ENCODE peak calls at places on chromosome 17, in seven cellular contexts. One of them, this sample, is unnamed.

GRCh38 chr17:7782237-7782636 is 51.8 kb upstream of the KDM6B start:
- DNase-seq in CD8-positive, alpha-beta memory T cell: no peak
- DNase-seq in cardiac muscle cell: peak; percentile 60
- DNase-seq in sigmoid colon: no peak
- DNase-seq in IMR-90: peak; percentile 61
- DNase-seq in Peyer's patch: no peak
- DNase-seq in testis: no peak
- DNase-seq in this sample: no peak

GRCh38 chr17:81231766-81232581 is 6.9 kb downstream of the TEPSIN start:
- DNase-seq in Peyer's patch: no peak
- DNase-seq in cardiac muscle cell: no peak
- DNase-seq in sigmoid colon: no peak
- DNase-seq in testis: no peak
- DNase-seq in IMR-90: no peak
- DNase-seq in CD8-positive, alpha-beta memory T cell: no peak
- DNase-seq in this sample: no peak

GRCh38 chr17:17694229-17695081 is 13.2 kb downstream of the RAI1 start:
- DNase-seq in sigmoid colon: peak; percentile 90
- DNase-seq in cardiac muscle cell: peak; percentile 66
- DNase-seq in IMR-90: peak; percentile 55
- DNase-seq in Peyer's patch: peak; percentile 85
- DNase-seq in testis: peak; percentile 85
- DNase-seq in CD8-positive, alpha-beta memory T cell: peak; percentile 82
- DNase-seq in this sample: peak; percentile 88

GRCh38 chr17:58084317-58084981 is 1.2 kb downstream of the DYNLL2 start:
- DNase-seq in CD8-positive, alpha-beta memory T cell: peak; percentile 67
- DNase-seq in sigmoid colon: peak; percentile 85
- DNase-seq in cardiac muscle cell: peak; percentile 23
- DNase-seq in IMR-90: no peak
- DNase-seq in testis: peak; percentile 65
- DNase-seq in Peyer's patch: peak; percentile 67
- DNase-seq in this sample: peak; percentile 50

GRCh38 chr17:68591583-68591982 is 9.6 kb downstream of the FAM20A start:
- DNase-seq in IMR-90: no peak
- DNase-seq in sigmoid colon: no peak
- DNase-seq in CD8-positive, alpha-beta memory T cell: no peak
- DNase-seq in Peyer's patch: no peak
- DNase-seq in cardiac muscle cell: no peak
- DNase-seq in testis: peak; percentile 73
- DNase-seq in this sample: peak; percentile 67

GRCh38 chr17:76872221-76872873 is 4.1 kb downstream of the MGAT5B start:
- DNase-seq in IMR-90: peak; percentile 96
- DNase-seq in testis: no peak
- DNase-seq in cardiac muscle cell: peak; percentile 93
- DNase-seq in Peyer's patch: no peak
- DNase-seq in CD8-positive, alpha-beta memory T cell: peak; percentile 57
- DNase-seq in sigmoid colon: no peak
- DNase-seq in this sample: no peak

GRCh38 chr17:49836111-49837030 is 11.5 kb downstream of the TAC4 start:
- DNase-seq in testis: no peak
- DNase-seq in IMR-90: peak; percentile 68
- DNase-seq in CD8-positive, alpha-beta memory T cell: no peak
- DNase-seq in Peyer's patch: no peak
- DNase-seq in cardiac muscle cell: peak; percentile 85
- DNase-seq in sigmoid colon: no peak
- DNase-seq in this sample: no peak

GRCh38 chr17:78958556-78959191 is 21.0 kb downstream of the LGALS3BP start:
- DNase-seq in testis: no peak
- DNase-seq in Peyer's patch: peak; percentile 77
- DNase-seq in IMR-90: no peak
- DNase-seq in sigmoid colon: no peak
- DNase-seq in cardiac muscle cell: peak; percentile 27
- DNase-seq in CD8-positive, alpha-beta memory T cell: no peak
- DNase-seq in this sample: no peak

GRCh38 chr17:43940630-43941029 is 1.6 kb downstream of the PPY start:
- DNase-seq in Peyer's patch: no peak
- DNase-seq in CD8-positive, alpha-beta memory T cell: no peak
- DNase-seq in cardiac muscle cell: peak; percentile 46
- DNase-seq in testis: peak; percentile 36
- DNase-seq in sigmoid colon: no peak
- DNase-seq in IMR-90: peak; percentile 35
- DNase-seq in this sample: no peak

GRCh38 chr17:74807925-74808324 is 31.8 kb upstream of the NAT9 start:
- DNase-seq in sigmoid colon: no peak
- DNase-seq in cardiac muscle cell: no peak
- DNase-seq in Peyer's patch: no peak
- DNase-seq in CD8-positive, alpha-beta memory T cell: no peak
- DNase-seq in IMR-90: peak; percentile 4
- DNase-seq in testis: no peak
- DNase-seq in this sample: no peak

GRCh38 chr17:79009397-79010303 is at the start of gene CANT1:
- DNase-seq in cardiac muscle cell: peak; percentile 92
- DNase-seq in Peyer's patch: peak; percentile 92
- DNase-seq in testis: peak; percentile 84
- DNase-seq in CD8-positive, alpha-beta memory T cell: peak; percentile 87
- DNase-seq in IMR-90: peak; percentile 77
- DNase-seq in sigmoid colon: peak; percentile 89
- DNase-seq in this sample: peak; percentile 82

GRCh38 chr17:81403671-81404534 is 8.6 kb downstream of the BAHCC1 start:
- DNase-seq in CD8-positive, alpha-beta memory T cell: no peak
- DNase-seq in IMR-90: no peak
- DNase-seq in testis: no peak
- DNase-seq in sigmoid colon: no peak
- DNase-seq in cardiac muscle cell: no peak
- DNase-seq in Peyer's patch: no peak
- DNase-seq in this sample: no peak

GRCh38 chr17:74114881-74115470 is 88.5 kb upstream of the RPL38 start:
- DNase-seq in cardiac muscle cell: no peak
- DNase-seq in sigmoid colon: no peak
- DNase-seq in Peyer's patch: peak; percentile 22
- DNase-seq in testis: no peak
- DNase-seq in CD8-positive, alpha-beta memory T cell: no peak
- DNase-seq in IMR-90: no peak
- DNase-seq in this sample: no peak

GRCh38 chr17:73598131-73598680 is 46.0 kb downstream of the SDK2 start:
- DNase-seq in sigmoid colon: no peak
- DNase-seq in Peyer's patch: no peak
- DNase-seq in CD8-positive, alpha-beta memory T cell: no peak
- DNase-seq in cardiac muscle cell: no peak
- DNase-seq in testis: no peak
- DNase-seq in IMR-90: no peak
- DNase-seq in this sample: no peak

GRCh38 chr17:72122002-72122310 is 1.1 kb downstream of the SOX9 start:
- DNase-seq in cardiac muscle cell: peak; percentile 63
- DNase-seq in Peyer's patch: no peak
- DNase-seq in testis: no peak
- DNase-seq in sigmoid colon: no peak
- DNase-seq in IMR-90: peak; percentile 58
- DNase-seq in CD8-positive, alpha-beta memory T cell: no peak
- DNase-seq in this sample: no peak

GRCh38 chr17:5179003-5179402 is 12.7 kb downstream of the ZNF594 start:
- DNase-seq in CD8-positive, alpha-beta memory T cell: no peak
- DNase-seq in Peyer's patch: no peak
- DNase-seq in sigmoid colon: no peak
- DNase-seq in testis: no peak
- DNase-seq in IMR-90: no peak
- DNase-seq in cardiac muscle cell: no peak
- DNase-seq in this sample: no peak
- H3K9me3 ChIP-seq in CD8-positive, alpha-beta memory T cell: peaks cover 56% of the 10 kb centered on the region
- H3K9me3 ChIP-seq in Peyer's patch: peaks cover 10% of the 10 kb centered on the region
- H3K9me3 ChIP-seq in sigmoid colon: peaks cover 60% of the 10 kb centered on the region
- H3K9me3 ChIP-seq in testis: peaks cover 3% of the 10 kb centered on the region
- H3K9me3 ChIP-seq in IMR-90: peaks cover 59% of the 10 kb centered on the region
- H3K9me3 ChIP-seq in cardiac muscle cell: peaks cover 13% of the 10 kb centered on the region
- H3K9me3 ChIP-seq in this sample: peaks cover 22% of the 10 kb centered on the region

DNA sequence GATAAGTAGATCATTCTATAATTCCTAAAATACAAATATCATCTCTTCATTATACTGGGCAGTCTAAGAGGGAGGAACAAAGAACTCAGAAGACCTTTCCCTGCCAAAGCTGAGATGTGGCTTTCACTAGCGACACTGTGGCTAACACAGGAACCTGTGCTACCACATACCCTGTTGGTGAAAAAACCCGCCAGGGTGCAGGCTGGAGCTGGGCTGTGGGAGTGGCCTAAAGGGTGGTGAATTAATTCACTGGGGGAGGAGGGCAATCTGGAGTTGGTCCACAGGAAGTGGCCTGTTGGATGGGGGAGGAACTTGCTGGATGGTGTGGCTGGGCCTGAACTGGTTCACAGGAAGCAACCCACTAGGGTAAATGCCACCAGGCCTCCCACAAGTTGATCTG is 7.4 kb downstream of the ZNF594 start:
- DNase-seq in testis: no peak
- DNase-seq in Peyer's patch: no peak
- DNase-seq in CD8-positive, alpha-beta memory T cell: no peak
- DNase-seq in cardiac muscle cell: no peak
- DNase-seq in sigmoid colon: no peak
- DNase-seq in IMR-90: no peak
- DNase-seq in this sample: no peak
- H3K9me3 ChIP-seq in testis: peaks cover 3% of the 10 kb centered on the region
- H3K9me3 ChIP-seq in Peyer's patch: peaks cover 10% of the 10 kb centered on the region
- H3K9me3 ChIP-seq in CD8-positive, alpha-beta memory T cell: peaks cover 69% of the 10 kb centered on the region
- H3K9me3 ChIP-seq in cardiac muscle cell: peaks cover 13% of the 10 kb centered on the region
- H3K9me3 ChIP-seq in sigmoid colon: peaks cover 67% of the 10 kb centered on the region
- H3K9me3 ChIP-seq in IMR-90: peaks cover 75% of the 10 kb centered on the region
- H3K9me3 ChIP-seq in this sample: peaks cover 53% of the 10 kb centered on the region

GRCh38 chr17:26818736-26819135 is 475.2 kb upstream of the WSB1 start:
- DNase-seq in cardiac muscle cell: peak; percentile 6
- DNase-seq in sigmoid colon: no peak
- DNase-seq in IMR-90: peak; percentile 47
- DNase-seq in testis: no peak
- DNase-seq in Peyer's patch: no peak
- DNase-seq in CD8-positive, alpha-beta memory T cell: no peak
- DNase-seq in this sample: no peak
- H3K9me3 ChIP-seq in cardiac muscle cell: peaks cover 8% of the 10 kb centered on the region
- H3K9me3 ChIP-seq in sigmoid colon: peaks cover 5% of the 10 kb centered on the region
- H3K9me3 ChIP-seq in IMR-90: peaks cover 5% of the 10 kb centered on the region
- H3K9me3 ChIP-seq in testis: no peaks in the 10 kb centered on the region
- H3K9me3 ChIP-seq in Peyer's patch: no peaks in the 10 kb centered on the region
- H3K9me3 ChIP-seq in CD8-positive, alpha-beta memory T cell: peaks cover 26% of the 10 kb centered on the region
- H3K9me3 ChIP-seq in this sample: peaks cover 4% of the 10 kb centered on the region

GRCh38 chr17:83071966-83072562 is 7.3 kb upstream of the METRNL start:
- DNase-seq in IMR-90: no peak
- DNase-seq in cardiac muscle cell: no peak
- DNase-seq in sigmoid colon: no peak
- DNase-seq in CD8-positive, alpha-beta memory T cell: no peak
- DNase-seq in testis: no peak
- DNase-seq in Peyer's patch: no peak
- DNase-seq in this sample: no peak
- H3K9me3 ChIP-seq in IMR-90: no peaks in the 10 kb centered on the region
- H3K9me3 ChIP-seq in cardiac muscle cell: no peaks in the 10 kb centered on the region
- H3K9me3 ChIP-seq in sigmoid colon: no peaks in the 10 kb centered on the region
- H3K9me3 ChIP-seq in CD8-positive, alpha-beta memory T cell: no peaks in the 10 kb centered on the region
- H3K9me3 ChIP-seq in testis: no peaks in the 10 kb centered on the region
- H3K9me3 ChIP-seq in Peyer's patch: no peaks in the 10 kb centered on the region
- H3K9me3 ChIP-seq in this sample: no peaks in the 10 kb centered on the region

GRCh38 chr17:80229011-80229410 is 8.8 kb downstream of the SLC26A11 start:
- DNase-seq in Peyer's patch: no peak
- DNase-seq in cardiac muscle cell: no peak
- DNase-seq in sigmoid colon: no peak
- DNase-seq in testis: no peak
- DNase-seq in CD8-positive, alpha-beta memory T cell: no peak
- DNase-seq in IMR-90: no peak
- DNase-seq in this sample: no peak

GRCh38 chr17:80228477-80228876 is 8.2 kb downstream of the SLC26A11 start:
- DNase-seq in testis: no peak
- DNase-seq in cardiac muscle cell: no peak
- DNase-seq in sigmoid colon: no peak
- DNase-seq in Peyer's patch: no peak
- DNase-seq in IMR-90: no peak
- DNase-seq in CD8-positive, alpha-beta memory T cell: no peak
- DNase-seq in this sample: no peak

GRCh38 chr17:80225230-80225629 is 5.0 kb downstream of the SLC26A11 start:
- DNase-seq in CD8-positive, alpha-beta memory T cell: no peak
- DNase-seq in IMR-90: no peak
- DNase-seq in sigmoid colon: no peak
- DNase-seq in Peyer's patch: no peak
- DNase-seq in cardiac muscle cell: no peak
- DNase-seq in testis: no peak
- DNase-seq in this sample: no peak

GRCh38 chr17:80227666-80228065 is 7.4 kb downstream of the SLC26A11 start:
- DNase-seq in IMR-90: no peak
- DNase-seq in Peyer's patch: no peak
- DNase-seq in CD8-positive, alpha-beta memory T cell: no peak
- DNase-seq in cardiac muscle cell: no peak
- DNase-seq in sigmoid colon: no peak
- DNase-seq in testis: no peak
- DNase-seq in this sample: no peak

GRCh38 chr17:80227156-80227555 is 6.9 kb downstream of the SLC26A11 start:
- DNase-seq in IMR-90: no peak
- DNase-seq in Peyer's patch: no peak
- DNase-seq in testis: no peak
- DNase-seq in CD8-positive, alpha-beta memory T cell: no peak
- DNase-seq in cardiac muscle cell: no peak
- DNase-seq in sigmoid colon: no peak
- DNase-seq in this sample: no peak
- H3K9me3 ChIP-seq in IMR-90: peaks cover 1% of the 10 kb centered on the region
- H3K9me3 ChIP-seq in Peyer's patch: no peaks in the 10 kb centered on the region
- H3K9me3 ChIP-seq in testis: no peaks in the 10 kb centered on the region
- H3K9me3 ChIP-seq in CD8-positive, alpha-beta memory T cell: no peaks in the 10 kb centered on the region
- H3K9me3 ChIP-seq in cardiac muscle cell: no peaks in the 10 kb centered on the region
- H3K9me3 ChIP-seq in sigmoid colon: no peaks in the 10 kb centered on the region
- H3K9me3 ChIP-seq in this sample: no peaks in the 10 kb centered on the region

DNA sequence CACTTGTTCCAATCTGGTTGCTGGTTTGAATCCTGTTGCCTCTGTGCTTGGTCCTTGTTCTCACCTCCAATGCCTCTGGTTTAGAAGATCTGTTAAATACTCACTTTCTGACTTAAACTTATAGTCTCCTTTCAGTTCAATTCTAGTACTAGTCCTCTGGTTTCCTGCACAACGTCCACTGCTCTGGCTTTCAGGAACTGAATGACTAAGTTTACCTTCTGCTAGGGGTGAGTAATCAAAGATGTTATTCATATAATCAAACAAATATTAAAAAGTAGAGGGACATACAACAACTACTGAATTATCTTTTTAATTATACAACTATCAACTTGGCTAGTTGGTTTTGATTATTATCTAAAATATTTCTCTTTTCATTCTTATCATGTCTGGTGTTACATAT is 496.4 kb upstream of the TOM1L1 start:
- DNase-seq in Peyer's patch: no peak
- DNase-seq in testis: no peak
- DNase-seq in CD8-positive, alpha-beta memory T cell: no peak
- DNase-seq in sigmoid colon: no peak
- DNase-seq in cardiac muscle cell: no peak
- DNase-seq in IMR-90: no peak
- DNase-seq in this sample: no peak
- H3K9me3 ChIP-seq in Peyer's patch: no peaks in the 10 kb centered on the region
- H3K9me3 ChIP-seq in testis: no peaks in the 10 kb centered on the region
- H3K9me3 ChIP-seq in CD8-positive, alpha-beta memory T cell: no peaks in the 10 kb centered on the region
- H3K9me3 ChIP-seq in sigmoid colon: no peaks in the 10 kb centered on the region
- H3K9me3 ChIP-seq in cardiac muscle cell: no peaks in the 10 kb centered on the region
- H3K9me3 ChIP-seq in IMR-90: peaks cover 10% of the 10 kb centered on the region
- H3K9me3 ChIP-seq in this sample: no peaks in the 10 kb centered on the region

This sample was measured in ovary.